ENCODE peak calls at places on chromosomes 4 and X, in ten cellular contexts. G, W, I, Q, Z, F, V, L, C and T are unnamed samples.

GRCh38 chr4:140308366-140309123 is 64.9 kb upstream of the SCOC start:
- DNase-seq in C (no peak), I (no peak), L (peak), V (peak), F (peak), Z (no peak), Q (no peak), W (peak), G (peak), T (peak)

GRCh38 chr4:121594796-121595526 is 101.8 kb downstream of the ANXA5 start:
- DNase-seq in Z (no peak), Q (no peak), C (no peak), G (peak), V (no peak), L (peak), W (no peak), I (no peak), F (no peak), T (peak)

GRCh38 chr4:80173387-80173786 is 23.9 kb upstream of the PRDM8 start:
- DNase-seq in C (no peak), G (peak), Q (no peak), F (no peak), V (no peak), Z (no peak), L (no peak), I (no peak), W (peak), T (peak)

GRCh38 chrX:11375614-11376119 is 82.5 kb downstream of the AMELX start:
- DNase-seq in C (no peak), W (no peak), V (no peak), Z (no peak), L (no peak), F (no peak), G (no peak), Q (no peak), I (no peak), T (no peak)

GRCh38 chr4:145909773-145910172 is 28.9 kb downstream of the ZNF827 start:
- DNase-seq in I (no peak), C (no peak), W (no peak), G (no peak), Z (no peak), L (peak), V (peak), Q (no peak), F (no peak), T (no peak)

GRCh38 chr4:187204389-187204920 is 480.8 kb upstream of the FAT1 start:
- DNase-seq in G (peak), W (no peak), Q (no peak), L (no peak), F (no peak), V (no peak), C (no peak), I (no peak), Z (no peak), T (no peak)

GRCh38 chr4:144627663-144628076 is 18.3 kb upstream of the HHIP start:
- DNase-seq in V (no peak), W (no peak), C (no peak), I (no peak), F (no peak), Z (no peak), L (no peak), G (no peak), Q (no peak), T (no peak)

GRCh38 chr4:54440394-54441223 is 211.5 kb downstream of the PDGFRA start:
- DNase-seq in F (no peak), Q (no peak), W (peak), Z (peak), V (no peak), C (no peak), I (no peak), G (peak), L (no peak), T (no peak)

GRCh38 chrX:137565921-137566745 is at the start of gene ZIC3:
- DNase-seq in Z (peak), G (no peak), L (peak), W (no peak), I (peak), C (peak), Q (peak), V (peak), F (no peak), T (no peak)

GRCh38 chr4:146852365-146852764 is 93.3 kb downstream of the TTC29 start:
- DNase-seq in Z (no peak), W (no peak), F (no peak), Q (no peak), G (no peak), V (no peak), C (no peak), L (no peak), I (no peak), T (no peak)

GRCh38 chr4:145587088-145587487 is 32.1 kb upstream of the MMAA start:
- DNase-seq in V (no peak), G (no peak), F (no peak), Q (no peak), C (no peak), L (no peak), Z (no peak), I (no peak), W (no peak), T (no peak)

GRCh38 chr4:146179784-146180405 is 4.4 kb downstream of the LSM6 start:
- DNase-seq in L (no peak), C (no peak), V (no peak), W (no peak), G (no peak), Z (no peak), I (no peak), Q (no peak), F (no peak), T (no peak)

GRCh38 chr4:61202100-61202637 is 2.0 kb downstream of the ADGRL3 start:
- DNase-seq in C (peak), W (no peak), I (peak), Q (peak), G (no peak), Z (peak), F (no peak), L (no peak), V (no peak), T (no peak)

GRCh38 chr4:57078685-57079521 is 31.3 kb downstream of the IGFBP7 start:
- DNase-seq in W (no peak), F (no peak), Z (peak), V (no peak), Q (peak), G (no peak), I (peak), L (peak), C (no peak), T (no peak)

GRCh38 chr4:102244878-102245535 is 100.3 kb downstream of the SLC39A8 start:
- DNase-seq in G (no peak), W (no peak), F (no peak), Z (no peak), C (no peak), V (no peak), Q (no peak), L (no peak), I (no peak), T (no peak)

GRCh38 chr4:187782425-187782824 is 213.1 kb upstream of the ZFP42 start:
- DNase-seq in V (no peak), W (no peak), C (no peak), Q (no peak), L (no peak), G (no peak), Z (no peak), I (no peak), F (no peak), T (no peak)

GRCh38 chr4:38856524-38857337 is at the start of gene TLR6:
- DNase-seq in V (no peak), I (peak), L (peak), G (no peak), Q (no peak), Z (peak), F (no peak), C (peak), W (peak), T (no peak)

GRCh38 chr4:74158561-74159396 is 861 bp downstream of the MTHFD2L start:
- DNase-seq in G (peak), Q (no peak), F (no peak), I (no peak), L (no peak), Z (no peak), V (no peak), C (no peak), W (no peak), T (no peak)

GRCh38 chr4:185839204-185839712 is 27.3 kb upstream of the SORBS2 start:
- DNase-seq in Z (peak), G (peak), Q (peak), W (no peak), I (peak), L (peak), V (peak), F (peak), C (no peak), T (peak)

GRCh38 chr4:56990109-56990508 is 11.4 kb downstream of the POLR2B start:
- DNase-seq in F (no peak), I (no peak), W (no peak), Z (no peak), Q (no peak), C (no peak), G (no peak), L (no peak), V (no peak), T (no peak)

GRCh38 chr4:151356510-151356909 is 31.1 kb upstream of the SH3D19 start:
- DNase-seq in G (peak), L (no peak), Z (no peak), F (no peak), I (no peak), Q (no peak), V (no peak), W (no peak), C (no peak), T (no peak)

GRCh38 chr4:183635333-183635732 is 23.7 kb downstream of the RWDD4 start:
- DNase-seq in Z (peak), W (no peak), G (no peak), F (no peak), Q (no peak), C (no peak), I (peak), L (no peak), V (no peak), T (no peak)

GRCh38 chr4:22514431-22514830 is 1.4 kb downstream of the ADGRA3 start:
- DNase-seq in Z (no peak), L (no peak), V (no peak), G (no peak), Q (no peak), W (no peak), C (no peak), F (no peak), I (no peak), T (no peak)

GRCh38 chrX:106862972-106863688 is 40.0 kb downstream of the RIPPLY1 start:
- DNase-seq in L (peak), Z (peak), F (no peak), G (no peak), W (peak), Q (no peak), C (no peak), V (no peak), I (peak), T (no peak)

GRCh38 chrX:38800981-38801845 is at the start of gene MID1IP1:
- DNase-seq in I (peak), W (peak), Q (peak), Z (peak), F (peak), G (peak), C (peak), V (peak), L (peak), T (peak)

GRCh38 chr4:38164346-38164745 is 204.1 kb downstream of the PTTG2 start:
- DNase-seq in V (no peak), F (no peak), I (no peak), Z (no peak), Q (no peak), G (no peak), C (no peak), L (no peak), W (no peak), T (no peak)

GRCh38 chrX:155262970-155263754 is 1.1 kb downstream of the RAB39B start:
- DNase-seq in L (no peak), W (no peak), G (no peak), I (no peak), F (no peak), Q (no peak), Z (no peak), V (no peak), C (no peak), T (no peak)

GRCh38 chr4:150385606-150386005 is 196.3 kb upstream of the MAB21L2 start:
- DNase-seq in L (peak), C (no peak), F (no peak), Z (no peak), I (no peak), G (peak), V (no peak), W (no peak), Q (no peak), T (peak)

GRCh38 chr4:113958766-113959540 is 20.5 kb downstream of the ARSJ start:
- DNase-seq in V (no peak), Q (no peak), G (peak), L (no peak), C (no peak), Z (no peak), W (no peak), I (no peak), F (no peak), T (peak)

GRCh38 chr4:158540125-158540907 is 18.6 kb downstream of the RXFP1 start:
- DNase-seq in W (no peak), L (no peak), Q (no peak), F (no peak), Z (no peak), I (no peak), V (no peak), C (no peak), G (no peak), T (no peak)

GRCh38 chr4:128519163-128519810 is 231.7 kb upstream of the PGRMC2 start:
- DNase-seq in I (no peak), F (no peak), Q (no peak), W (no peak), L (no peak), V (peak), G (no peak), Z (no peak), C (no peak), T (no peak)

GRCh38 chrX:666762-667161 is 36.2 kb downstream of the SHOX start:
- DNase-seq in Z (no peak), W (no peak), G (peak), F (no peak), I (no peak), C (no peak), V (no peak), Q (no peak), L (no peak), T (no peak)

GRCh38 chr4:1578968-1579833 is 104.9 kb downstream of the FAM53A start:
- DNase-seq in L (peak), Q (peak), V (peak), F (peak), Z (peak), G (peak), W (no peak), C (peak), I (peak), T (no peak)

GRCh38 chrX:119238557-119238956 is 2.5 kb downstream of the PGRMC1 start:
- DNase-seq in G (peak), V (no peak), Z (no peak), I (no peak), Q (no peak), F (no peak), C (no peak), L (no peak), W (no peak), T (no peak)

GRCh38 chrX:107826286-107827136 is 845 bp downstream of the MID2 start:
- DNase-seq in I (peak), Q (peak), V (peak), G (peak), Z (peak), F (no peak), C (peak), L (peak), W (peak), T (no peak)

GRCh38 chr4:176377705-176378302 is 58.0 kb downstream of the SPCS3 start:
- DNase-seq in Q (no peak), I (no peak), V (no peak), F (no peak), G (peak), C (no peak), W (peak), L (no peak), Z (no peak), T (no peak)

DNA sequence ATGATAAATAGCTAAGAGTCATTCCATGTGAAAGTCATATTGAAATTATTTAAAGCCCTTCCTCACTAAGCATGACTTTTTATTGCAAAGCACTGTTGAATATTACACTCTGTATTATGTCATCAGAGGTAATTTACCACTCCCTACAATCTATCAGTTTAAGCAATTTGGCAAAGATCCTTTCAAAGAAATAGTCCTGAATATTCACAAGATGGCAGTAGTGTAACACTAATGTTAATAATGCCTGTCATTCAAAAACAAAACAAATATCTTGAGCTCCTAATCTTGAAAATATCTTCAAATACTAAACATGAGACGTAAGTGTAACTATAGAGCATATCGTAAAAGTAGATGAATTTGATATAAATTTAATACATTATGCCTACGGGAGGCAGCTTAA is 208.6 kb upstream of the TECRL start:
- DNase-seq in I (no peak), W (peak), Z (no peak), F (no peak), Q (no peak), C (no peak), L (no peak), G (no peak), V (no peak), T (no peak)
- TF ChIP-seq CTCF in I (no peak), W (peak), Z (no peak), F (no peak), Q (no peak), C (peak), L (no peak), G (no peak), V (no peak), T (no peak)

DNA sequence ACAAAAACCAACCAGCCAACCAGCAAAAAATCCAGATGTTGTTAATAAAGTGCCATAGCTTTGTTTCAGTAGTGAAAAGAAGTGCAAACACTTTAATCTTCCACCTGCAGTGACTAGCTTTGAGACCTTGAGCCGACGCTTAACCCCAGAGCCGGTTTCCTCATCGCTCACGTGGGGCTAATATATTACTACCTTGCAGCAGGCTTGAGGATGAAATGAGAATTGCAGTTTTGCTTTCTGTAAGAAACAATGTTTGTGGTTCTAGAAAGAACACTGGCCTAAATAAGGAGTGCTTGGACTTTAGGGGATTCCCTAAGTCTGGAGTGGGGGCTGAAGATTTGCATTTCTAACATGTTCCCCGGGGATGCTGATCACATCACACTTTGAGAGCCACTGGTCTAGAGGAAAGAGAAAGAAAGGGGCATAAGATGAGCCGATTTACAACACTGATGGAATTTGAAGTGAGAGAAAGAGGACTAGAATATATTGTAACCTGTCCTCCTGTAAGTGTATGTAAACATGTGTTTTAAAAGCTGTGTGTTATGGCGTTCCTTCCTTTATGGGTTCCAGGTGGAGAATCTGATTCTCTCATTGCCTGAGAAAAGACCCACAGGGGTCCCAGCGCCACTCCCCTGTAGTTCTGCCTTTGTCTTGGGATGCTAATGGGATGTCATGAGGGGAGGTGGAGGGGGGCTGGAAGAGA is 1.4 kb downstream of the FGF2 start:
- DNase-seq in W (peak), L (peak), V (peak), I (no peak), G (no peak), Z (peak), F (no peak), C (no peak), Q (no peak), T (no peak)
- TF ChIP-seq CTCF in W (peak), L (no peak), V (peak), I (no peak), G (no peak), Z (no peak), F (peak), C (no peak), Q (no peak), T (peak)

DNA sequence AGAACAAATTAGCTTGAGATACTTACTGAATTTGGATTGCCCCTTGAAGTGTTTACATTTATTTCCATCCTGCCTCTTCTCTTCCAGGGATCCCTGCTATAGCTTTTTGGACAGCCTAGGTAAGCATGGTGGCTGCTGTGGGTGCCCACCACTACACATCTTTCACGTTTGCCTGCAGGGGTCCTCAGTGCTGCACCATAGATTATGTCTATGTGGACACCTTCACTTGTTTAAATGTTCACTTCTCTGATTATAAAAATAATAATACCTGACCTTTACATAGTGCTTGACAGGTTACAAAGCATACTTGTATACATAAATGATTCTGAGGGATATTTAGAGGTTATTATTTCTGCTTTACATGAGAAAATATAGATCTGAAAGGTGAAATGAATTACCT is 67.9 kb upstream of the SLC4A4 start:
- DNase-seq in F (no peak), V (no peak), L (peak), W (no peak), C (no peak), G (no peak), I (peak), Z (peak), Q (no peak), T (no peak)
- TF ChIP-seq CTCF in F (no peak), V (no peak), L (no peak), W (peak), C (peak), G (peak), I (peak), Z (no peak), Q (peak), T (peak)

DNA sequence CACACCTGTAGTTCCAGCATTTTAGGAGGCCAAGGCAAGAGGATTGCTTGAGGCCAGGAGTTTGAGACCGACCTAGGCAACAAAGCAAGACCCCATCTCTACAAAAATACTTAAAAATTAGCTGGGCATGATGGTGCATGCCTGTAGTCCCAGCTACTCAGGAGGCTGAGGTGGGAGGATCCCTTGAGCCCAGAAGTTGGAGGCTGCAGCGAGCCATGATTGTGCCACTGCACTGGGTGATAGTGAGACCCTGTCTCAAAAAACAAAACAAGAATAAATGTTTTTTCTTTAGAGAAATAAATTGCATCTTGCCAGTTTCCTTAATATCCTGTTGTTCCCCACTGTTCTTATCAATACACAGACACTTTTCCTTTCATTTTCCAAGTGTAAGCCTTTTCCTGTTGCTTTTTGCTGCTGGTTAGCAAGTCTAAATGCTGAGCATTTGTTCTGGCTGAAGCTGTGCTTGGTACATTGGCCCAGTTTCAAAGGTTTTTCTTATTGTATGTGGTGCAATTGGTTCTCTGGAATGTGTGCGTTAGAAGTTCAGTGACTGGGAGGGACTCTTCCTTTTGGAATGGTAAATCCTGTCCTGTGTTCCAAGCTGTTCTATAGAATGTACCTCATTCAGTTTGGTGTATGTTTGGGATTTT is 98.2 kb downstream of the AFF1 start:
- DNase-seq in C (no peak), L (no peak), F (no peak), Z (no peak), I (no peak), W (no peak), V (no peak), Q (no peak), G (peak), T (no peak)
- TF ChIP-seq CTCF in C (no peak), L (no peak), F (no peak), Z (no peak), I (no peak), W (no peak), V (no peak), Q (no peak), G (no peak), T (no peak)

GRCh38 chrX:132714913-132715312 is 226.1 kb upstream of the MBNL3 start:
- DNase-seq in V (no peak), Z (no peak), I (no peak), C (no peak), F (no peak), W (no peak), L (no peak), G (no peak), Q (no peak), T (no peak)

GRCh38 chrX:132716006-132716405 is 227.2 kb upstream of the MBNL3 start:
- DNase-seq in V (no peak), C (no peak), I (no peak), F (no peak), L (no peak), Q (no peak), W (no peak), G (no peak), Z (no peak), T (no peak)

GRCh38 chrX:132718411-132718810 is 229.6 kb upstream of the MBNL3 start:
- DNase-seq in L (no peak), Q (no peak), C (no peak), V (no peak), W (no peak), I (no peak), G (no peak), Z (no peak), F (no peak), T (no peak)
- TF ChIP-seq CTCF in L (no peak), Q (no peak), C (no peak), V (no peak), W (no peak), I (no peak), G (no peak), Z (no peak), F (no peak), T (no peak)

GRCh38 chr4:132619968-132620367 is 529.1 kb upstream of the PCDH10 start:
- DNase-seq in Q (no peak), G (no peak), W (no peak), C (no peak), V (no peak), Z (no peak), F (no peak), I (no peak), L (no peak), T (no peak)

GRCh38 chr4:132614682-132615081 is 534.4 kb upstream of the PCDH10 start:
- DNase-seq in L (no peak), W (no peak), F (no peak), Q (no peak), I (no peak), Z (no peak), G (no peak), V (no peak), C (no peak), T (no peak)
- TF ChIP-seq CTCF in L (no peak), W (peak), F (no peak), Q (no peak), I (peak), Z (peak), G (peak), V (no peak), C (peak), T (peak)